ENCODE peak calls at places on chromosomes 2 and 18, in ten cellular contexts. E is CD4-positive, alpha-beta T cell; M is progenitor cell of endocrine pancreas; Q is fibroblast of lung; Z is fibroblast of mammary gland; G is transverse colon; U is fibroblast of the aortic adventitia; L is AG09309; C is astrocyte; N is osteocyte. O is an unnamed sample.

GRCh38 chr2:25044990-25045389 is 3.1 kb downstream of the EFR3B start:
- DNase-seq in N (no peak), E (no peak), G (no peak), L (no peak), Z (no peak), U (no peak), M (no peak), C (no peak), Q (no peak), O (no peak)

GRCh38 chr2:227010433-227010832 is 153.6 kb downstream of the COL4A4 start:
- DNase-seq in L (no peak), G (no peak), C (peak), M (no peak), Q (peak), Z (peak), U (peak), E (no peak), N (no peak), O (no peak)

GRCh38 chr2:37773354-37773753 is 101.9 kb upstream of the CDC42EP3 start:
- DNase-seq in U (no peak), G (no peak), E (no peak), L (no peak), M (no peak), Q (no peak), Z (no peak), N (no peak), C (no peak), O (no peak)

GRCh38 chr2:207472343-207473202 is 57.2 kb upstream of the CREB1 start:
- DNase-seq in E (no peak), M (no peak), Z (peak), L (no peak), C (peak), N (no peak), G (no peak), U (no peak), Q (peak), O (no peak)

GRCh38 chr2:98180456-98180855 is 93.5 kb downstream of the VWA3B start:
- DNase-seq in M (no peak), Q (no peak), G (no peak), Z (peak), E (no peak), N (no peak), C (no peak), U (no peak), L (no peak), O (no peak)

GRCh38 chr2:240579771-240580614 is 6.5 kb upstream of the CAPN10 start:
- DNase-seq in G (peak), U (peak), N (no peak), E (peak), M (no peak), C (peak), Z (peak), Q (peak), L (peak), O (no peak)

GRCh38 chr2:47174731-47175361 is 19.7 kb upstream of the STPG4 start:
- DNase-seq in N (no peak), Q (peak), G (peak), L (no peak), U (peak), C (peak), E (peak), M (no peak), Z (peak), O (no peak)

GRCh38 chr18:811192-812122 is 585 bp downstream of the YES1 start:
- DNase-seq in G (peak), Z (peak), E (peak), Q (peak), L (no peak), C (no peak), N (no peak), U (peak), M (peak), O (no peak)

GRCh38 chr2:176072951-176073904 is 10.5 kb downstream of the EVX2 start:
- DNase-seq in M (no peak), G (no peak), E (no peak), L (no peak), N (no peak), U (no peak), C (no peak), Q (no peak), Z (no peak), O (no peak)

GRCh38 chr2:219572237-219573001 is at the start of gene INHA:
- DNase-seq in U (no peak), Q (no peak), L (no peak), E (no peak), G (no peak), M (no peak), N (no peak), Z (no peak), C (no peak), O (no peak)

GRCh38 chr2:142037051-142037450 is 93.8 kb downstream of the LRP1B start:
- DNase-seq in Z (peak), E (no peak), Q (peak), L (no peak), G (no peak), N (no peak), U (no peak), M (no peak), C (peak), O (no peak)

GRCh38 chr2:110173523-110173922 is 31.3 kb downstream of the NPHP1 start:
- DNase-seq in M (no peak), E (no peak), Z (peak), Q (peak), G (no peak), N (no peak), U (peak), L (no peak), C (peak), O (no peak)

GRCh38 chr2:25743132-25743830 is 69.9 kb upstream of the DTNB start:
- DNase-seq in N (no peak), L (no peak), E (no peak), Q (no peak), G (no peak), C (no peak), Z (no peak), M (no peak), U (no peak), O (no peak)

GRCh38 chr2:31577143-31577542 is 3.6 kb downstream of the SRD5A2 start:
- DNase-seq in N (no peak), E (no peak), M (no peak), C (no peak), G (no peak), Q (no peak), L (no peak), Z (no peak), U (no peak), O (no peak)

GRCh38 chr18:69635482-69635881 is 234.8 kb downstream of the DOK6 start:
- DNase-seq in N (no peak), Z (no peak), G (no peak), M (no peak), L (no peak), C (no peak), Q (no peak), U (no peak), E (no peak), O (no peak)

GRCh38 chr2:177717831-177718618 is 325.5 kb downstream of the AGPS start:
- DNase-seq in N (no peak), G (no peak), Z (peak), E (no peak), U (no peak), C (no peak), L (no peak), M (no peak), Q (no peak), O (no peak)

GRCh38 chr2:191382801-191383200 is 137.6 kb downstream of the MYO1B start:
- DNase-seq in L (no peak), G (peak), Q (no peak), M (no peak), E (no peak), C (no peak), Z (peak), U (no peak), N (no peak), O (no peak)

GRCh38 chr18:35618289-35618688 is 36.7 kb downstream of the GALNT1 start:
- DNase-seq in Z (no peak), C (no peak), L (no peak), N (no peak), M (no peak), U (no peak), Q (no peak), G (no peak), E (no peak), O (no peak)

GRCh38 chr2:241854342-241855244 is 4.1 kb downstream of the PDCD1 start:
- DNase-seq in U (no peak), Z (no peak), Q (no peak), M (no peak), G (no peak), C (no peak), N (no peak), L (no peak), E (no peak), O (peak)

GRCh38 chr2:58497189-58497588 is 256.1 kb upstream of the FANCL start:
- DNase-seq in E (no peak), Q (peak), U (no peak), Z (peak), G (no peak), L (no peak), C (peak), N (no peak), M (no peak), O (no peak)

GRCh38 chr2:34570266-34570872 is 971.3 kb upstream of the FAM98A start:
- DNase-seq in L (no peak), E (no peak), M (no peak), N (no peak), G (peak), Z (peak), C (no peak), U (no peak), Q (peak), O (no peak)

GRCh38 chr2:46023165-46023854 is 273.9 kb upstream of the EPAS1 start:
- DNase-seq in E (no peak), Q (no peak), C (no peak), N (no peak), U (no peak), M (no peak), L (no peak), G (no peak), Z (no peak), O (no peak)

GRCh38 chr2:212974692-212975091 is 176.7 kb downstream of the IKZF2 start:
- DNase-seq in C (peak), Z (peak), E (no peak), N (no peak), U (peak), M (no peak), Q (peak), G (no peak), L (peak), O (no peak)

GRCh38 chr18:1811282-1811681 is 760.0 kb downstream of the METTL4 start:
- DNase-seq in U (no peak), C (no peak), E (no peak), L (no peak), N (no peak), G (no peak), M (no peak), Z (no peak), Q (no peak), O (no peak)

GRCh38 chr2:17969661-17970060 is 91.2 kb downstream of the KCNS3 start:
- DNase-seq in Q (peak), G (no peak), E (no peak), N (no peak), C (peak), M (no peak), Z (no peak), U (no peak), L (no peak), O (no peak)

GRCh38 chr18:30280861-30281470 is 761.6 kb downstream of the DSC3 start:
- DNase-seq in U (peak), G (no peak), C (peak), E (no peak), M (no peak), L (peak), Q (peak), Z (peak), N (no peak), O (no peak)
- TF ChIP-seq CTCF in U (peak), G (peak), C (peak), E (no peak), M (peak), L (peak), Q (peak), Z (peak), N (peak), O (peak)

DNA sequence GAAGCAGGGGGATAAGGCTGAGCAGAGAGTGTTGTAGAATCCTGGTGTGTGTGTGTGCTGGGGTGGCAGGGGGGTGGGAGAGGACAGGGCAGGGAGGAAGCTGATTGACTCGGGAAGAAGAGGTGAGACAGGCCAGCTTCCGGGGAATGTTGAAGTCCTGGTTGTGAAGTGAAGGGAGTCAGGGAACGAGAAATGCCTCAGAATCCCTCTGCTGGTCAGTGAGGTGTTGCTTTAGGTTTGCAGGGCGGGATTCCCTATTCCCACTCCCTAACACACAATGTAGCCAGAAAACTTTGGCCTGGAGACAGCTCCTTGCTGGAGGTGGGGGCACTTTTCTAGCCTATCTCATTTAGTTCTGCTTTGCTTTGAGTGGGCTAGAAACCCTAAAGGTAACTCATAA is 265.1 kb downstream of the HAUS1 start:
- DNase-seq in L (no peak), E (no peak), Q (no peak), M (no peak), G (no peak), U (no peak), C (no peak), Z (no peak), N (no peak), O (no peak)
- TF ChIP-seq CTCF in L (no peak), E (no peak), Q (no peak), M (peak), G (no peak), U (no peak), C (no peak), Z (no peak), N (no peak), O (no peak)

DNA sequence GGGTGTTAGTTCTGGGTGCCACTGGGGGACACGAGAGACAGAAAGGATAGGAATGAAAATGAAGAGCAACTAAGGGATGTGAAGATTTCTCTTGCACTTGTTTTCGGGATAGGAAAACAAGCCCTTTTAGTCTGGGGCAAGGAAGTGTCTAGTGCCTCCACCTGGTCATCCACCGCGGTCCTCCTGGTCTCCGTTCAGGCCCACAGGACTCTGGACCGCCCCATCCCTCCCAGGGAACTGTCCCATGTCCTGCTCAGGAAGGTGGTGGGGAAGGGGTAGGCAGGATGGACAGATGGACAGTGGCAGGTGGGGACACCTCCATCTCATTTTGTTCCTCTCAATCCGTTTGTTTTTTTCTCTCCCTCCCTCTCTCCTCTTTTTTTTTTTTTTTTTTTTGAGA is 45.9 kb downstream of the AGAP1 start:
- DNase-seq in G (no peak), E (no peak), C (no peak), L (no peak), M (no peak), Q (no peak), U (no peak), Z (no peak), N (no peak), O (no peak)
- TF ChIP-seq CTCF in G (no peak), E (no peak), C (no peak), L (no peak), M (no peak), Q (no peak), U (no peak), Z (no peak), N (no peak), O (no peak)

GRCh38 chr2:172454404-172455120 is 27.2 kb downstream of the ITGA6 start:
- DNase-seq in E (no peak), L (no peak), G (no peak), Q (no peak), M (no peak), C (no peak), U (no peak), Z (no peak), N (no peak), O (no peak)

GRCh38 chr2:172455121-172455515 is 27.7 kb downstream of the ITGA6 start:
- DNase-seq in G (no peak), Q (no peak), U (no peak), N (no peak), M (no peak), Z (no peak), C (no peak), L (no peak), E (no peak), O (no peak)

GRCh38 chr2:172457606-172458005 is 30.2 kb downstream of the ITGA6 start:
- DNase-seq in C (no peak), Q (no peak), E (no peak), N (no peak), G (no peak), M (no peak), L (no peak), Z (no peak), U (no peak), O (no peak)

GRCh38 chr2:172458561-172459124 is 31.3 kb downstream of the ITGA6 start:
- DNase-seq in N (no peak), Z (no peak), E (no peak), Q (peak), G (no peak), M (no peak), L (no peak), U (no peak), C (no peak), O (no peak)

GRCh38 chr2:172456002-172456401 is 28.6 kb downstream of the ITGA6 start:
- DNase-seq in Z (no peak), G (peak), Q (no peak), C (no peak), L (no peak), N (no peak), M (no peak), E (no peak), U (no peak), O (no peak)
- TF ChIP-seq CTCF in Z (no peak), G (peak), Q (no peak), C (no peak), L (no peak), N (no peak), M (no peak), E (no peak), U (no peak), O (no peak)

DNA sequence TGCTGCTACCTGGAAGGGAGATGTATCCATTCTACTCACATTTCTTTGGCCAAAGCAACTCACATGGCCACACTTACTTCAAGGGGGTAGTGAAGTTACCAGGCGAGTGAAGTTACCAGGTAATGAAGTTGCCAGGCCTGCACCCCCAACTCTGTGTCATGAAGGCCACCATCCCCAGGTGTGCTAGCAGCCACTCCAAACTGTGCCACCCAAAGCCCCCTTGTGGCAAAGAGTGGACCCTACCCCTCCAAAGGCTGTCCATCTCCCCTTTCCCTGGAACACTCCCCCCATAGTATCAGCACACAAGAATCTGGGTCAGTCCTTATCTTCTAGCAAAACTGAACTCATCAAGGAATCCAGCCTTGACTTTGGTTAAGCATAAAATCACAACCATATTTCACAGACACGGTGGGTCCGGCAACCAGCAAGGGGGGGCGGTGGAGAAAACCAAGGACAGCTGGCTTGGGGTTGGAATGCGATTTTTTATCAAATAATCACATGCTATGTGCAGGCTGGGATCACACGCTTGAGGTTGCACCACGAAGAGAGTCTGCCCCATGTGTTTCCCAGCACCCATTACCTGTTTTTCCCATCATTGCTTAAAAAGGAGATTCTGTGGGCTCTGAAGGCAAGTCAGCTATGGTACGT is 60.9 kb downstream of the ZFP36L2 start:
- DNase-seq in G (no peak), E (no peak), C (peak), Z (no peak), U (peak), N (no peak), Q (peak), M (no peak), L (no peak), O (no peak)
- TF ChIP-seq CTCF in G (no peak), E (no peak), C (no peak), Z (peak), U (peak), N (peak), Q (peak), M (peak), L (no peak), O (peak)

GRCh38 chr2:174149530-174149929 is 98.8 kb downstream of the OLA1 start:
- DNase-seq in U (no peak), C (no peak), Q (no peak), M (no peak), E (no peak), Z (no peak), L (no peak), N (no peak), G (no peak), O (no peak)

GRCh38 chr2:174148833-174149232 is 99.5 kb downstream of the OLA1 start:
- DNase-seq in N (no peak), Z (no peak), C (no peak), Q (no peak), L (no peak), G (no peak), U (no peak), E (no peak), M (no peak), O (no peak)

GRCh38 chr2:174142290-174142689 is 106.0 kb downstream of the OLA1 start:
- DNase-seq in L (no peak), N (no peak), G (no peak), Z (no peak), Q (no peak), E (no peak), C (no peak), U (no peak), M (no peak), O (no peak)

DNA sequence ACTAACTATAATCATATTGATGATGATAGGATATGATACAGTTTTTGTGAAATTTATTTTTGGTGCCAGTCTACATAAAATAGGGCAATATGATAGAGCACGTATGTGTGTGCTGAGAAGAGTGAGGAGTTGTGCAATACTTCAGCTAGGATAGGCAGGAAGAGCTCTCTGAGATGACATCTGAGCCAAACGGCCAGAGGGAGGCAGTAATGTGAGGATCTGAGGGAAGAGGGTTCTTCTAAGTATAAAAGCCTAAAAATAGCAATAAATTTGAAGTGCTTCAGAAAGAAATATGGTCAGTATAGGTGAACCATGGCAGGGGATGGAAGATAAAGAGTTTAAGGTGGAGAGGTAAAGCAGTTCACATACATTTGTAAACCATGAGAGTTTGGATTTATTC is 102.5 kb downstream of the OLA1 start:
- DNase-seq in U (no peak), E (no peak), G (no peak), L (no peak), C (no peak), N (no peak), Z (peak), Q (no peak), M (no peak), O (no peak)
- TF ChIP-seq CTCF in U (no peak), E (no peak), G (no peak), L (no peak), C (no peak), N (no peak), Z (peak), Q (peak), M (no peak), O (no peak)

GRCh38 chr18:3679254-3679653 is 229.3 kb downstream of the TGIF1 start:
- DNase-seq in L (no peak), M (no peak), G (no peak), E (no peak), Z (no peak), C (no peak), U (no peak), N (no peak), Q (no peak), O (no peak)
- TF ChIP-seq CTCF in L (no peak), M (no peak), G (no peak), E (no peak), Z (no peak), C (no peak), U (no peak), N (no peak), Q (no peak), O (no peak)

DNA sequence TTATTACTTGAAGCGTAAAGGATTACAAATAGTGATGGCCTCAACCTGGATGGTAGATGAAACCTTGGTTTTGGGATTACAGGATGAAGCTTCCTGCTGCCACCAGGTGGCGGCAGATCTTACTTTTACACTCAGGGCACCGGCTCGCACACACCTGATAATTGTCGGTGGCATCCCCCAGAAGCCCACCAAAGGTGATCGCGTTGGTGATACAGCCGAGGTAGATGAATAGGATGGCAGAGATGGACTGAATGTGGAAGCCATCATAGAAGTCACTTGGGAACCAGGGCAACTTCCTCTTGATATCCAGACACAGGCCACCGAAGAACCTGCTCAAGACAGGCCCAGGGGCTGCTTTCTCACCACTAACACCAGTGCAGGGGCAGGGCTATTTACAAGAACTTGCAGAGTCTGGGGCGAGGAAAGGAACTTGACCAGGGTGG is 51.8 kb downstream of the MTHFD2 start:
- DNase-seq in M (peak), Z (peak), C (peak), G (peak), N (no peak), E (peak), U (peak), Q (peak), L (no peak), O (no peak)
- TF ChIP-seq CTCF in M (peak), Z (peak), C (peak), G (peak), N (peak), E (peak), U (peak), Q (peak), L (peak), O (peak)

GRCh38 chr2:81324046-81324445 is 1019.5 kb upstream of the LRRTM1 start:
- DNase-seq in M (no peak), U (no peak), C (no peak), N (no peak), Q (no peak), E (no peak), L (no peak), G (no peak), Z (no peak), O (no peak)
- TF ChIP-seq CTCF in M (peak), U (no peak), C (no peak), N (no peak), Q (peak), E (no peak), L (no peak), G (no peak), Z (no peak), O (no peak)

O was measured in mesothelial cell of epicardium.